ENCODE peak calls at places on chromosomes 1 and 21, in nine cellular contexts. G, Q, F, I, H, Y, D, Z and L are unnamed samples.

GRCh38 chr1:168714012-168714411 is 15.0 kb downstream of the DPT start:
- DNase-seq in G (no peak), Q (no peak), I (no peak), D (no peak), F (no peak), Y (no peak), Z (no peak), H (no peak), L (no peak)

GRCh38 chr1:17046043-17046657 is 7.7 kb downstream of the SDHB start:
- DNase-seq in D (peak; percentile 63), I (peak; percentile 72), H (peak; percentile 47), Y (peak; percentile 32), Q (no peak), F (no peak), Z (no peak), G (no peak), L (no peak)

GRCh38 chr1:184801503-184801902 is 46.8 kb upstream of the EDEM3 start:
- DNase-seq in Y (no peak), Q (no peak), H (no peak), Z (no peak), G (peak; percentile 11), I (peak; percentile 42), D (peak; percentile 77), F (no peak), L (no peak)

GRCh38 chr1:222792744-222793143 is 22.1 kb upstream of the DISP1 start:
- DNase-seq in F (no peak), H (peak; percentile 57), Y (no peak), D (peak; percentile 28), Q (no peak), G (no peak), I (no peak), Z (no peak), L (no peak)

GRCh38 chr1:47824721-47825120 is 172.5 kb downstream of the TRABD2B start:
- DNase-seq in G (no peak), Z (no peak), F (no peak), H (no peak), Y (no peak), I (no peak), D (no peak), Q (no peak), L (no peak)

GRCh38 chr1:117928881-117929339 is 511 bp downstream of the GDAP2 start:
- DNase-seq in Q (peak; percentile 26), D (peak; percentile 68), G (no peak), F (peak; percentile 73), H (peak; percentile 15), Z (peak; percentile 61), Y (peak; percentile 66), I (peak; percentile 68), L (peak; percentile 47)

GRCh38 chr1:46401964-46402626 is 8.0 kb downstream of the FAAH start:
- DNase-seq in I (peak; percentile 59), H (peak; percentile 79), F (peak; percentile 77), G (peak; percentile 96), Q (peak; percentile 84), D (peak; percentile 75), Y (no peak), Z (peak; percentile 80), L (peak; percentile 91)

GRCh38 chr1:215682232-215682631 is 115.1 kb downstream of the KCTD3 start:
- DNase-seq in F (no peak), I (no peak), G (no peak), Z (no peak), Y (no peak), D (no peak), H (no peak), Q (no peak), L (no peak)

GRCh38 chr1:238409191-238409846 is 518.6 kb upstream of the ZP4 start:
- DNase-seq in D (peak; percentile 91), I (peak; percentile 95), Z (no peak), Y (peak; percentile 32), H (no peak), Q (no peak), F (no peak), G (peak; percentile 95), L (no peak)

GRCh38 chr1:3819626-3820245 is 23.4 kb upstream of the LRRC47 start:
- DNase-seq in D (no peak), Q (no peak), F (no peak), Y (no peak), I (no peak), H (no peak), Z (no peak), G (no peak), L (no peak)

GRCh38 chr1:6614953-6615785 is 1.6 kb downstream of the PHF13 start:
- DNase-seq in G (no peak), D (no peak), Y (no peak), I (no peak), Z (no peak), Q (no peak), H (peak; percentile 58), F (no peak), L (no peak)

GRCh38 chr1:103284270-103284669 is 175.9 kb upstream of the COL11A1 start:
- DNase-seq in Q (no peak), Y (no peak), F (no peak), Z (no peak), D (peak; percentile 2), H (no peak), I (peak; percentile 2), G (no peak), L (no peak)

GRCh38 chr1:154463512-154463990 is 38.5 kb upstream of the TDRD10 start:
- DNase-seq in Z (no peak), H (peak; percentile 35), G (no peak), F (no peak), D (no peak), Y (no peak), Q (no peak), I (peak; percentile 11), L (no peak)

GRCh38 chr1:26122988-26123973 is 11.7 kb downstream of the PDIK1L start:
- DNase-seq in G (no peak), Y (no peak), Z (no peak), D (peak; percentile 48), H (no peak), Q (no peak), F (no peak), I (peak; percentile 74), L (no peak)

GRCh38 chr1:153962088-153963029 is 978 bp downstream of the SLC39A1 start:
- DNase-seq in Q (no peak), I (peak; percentile 65), Z (no peak), F (peak; percentile 75), D (peak; percentile 78), H (no peak), G (no peak), Y (peak; percentile 64), L (no peak)

GRCh38 chr1:174167404-174167803 is 8.1 kb downstream of the RABGAP1L start:
- DNase-seq in H (no peak), F (no peak), D (no peak), Z (no peak), G (no peak), Q (no peak), I (no peak), Y (no peak), L (no peak)

GRCh38 chr1:27074175-27074780 is 61.6 kb upstream of the TENT5B start:
- DNase-seq in H (no peak), Z (no peak), I (peak; percentile 30), Y (no peak), Q (no peak), F (no peak), G (no peak), D (peak; percentile 41), L (no peak)

GRCh38 chr1:164630626-164631396 is 71.8 kb downstream of the PBX1 start:
- DNase-seq in I (no peak), Z (no peak), H (no peak), D (no peak), F (no peak), Y (no peak), Q (no peak), G (no peak), L (no peak)

GRCh38 chr1:94302497-94302896 is 65.1 kb upstream of the ARHGAP29 start:
- DNase-seq in I (no peak), Y (no peak), D (no peak), H (no peak), Z (no peak), Q (no peak), F (no peak), G (no peak), L (no peak)

GRCh38 chr1:158014702-158015320 is 21.4 kb downstream of the KIRREL1 start:
- DNase-seq in D (no peak), Z (no peak), H (no peak), Y (no peak), G (no peak), Q (no peak), I (no peak), F (no peak), L (no peak)

GRCh38 chr1:36366091-36366661 is 19.5 kb downstream of the STK40 start:
- DNase-seq in D (peak; percentile 55), G (no peak), F (peak; percentile 75), I (no peak), Q (peak; percentile 83), H (no peak), Y (peak; percentile 28), Z (peak; percentile 38), L (peak; percentile 84)

GRCh38 chr1:34398916-34399275 is 222.2 kb downstream of the C1orf94 start:
- DNase-seq in H (no peak), Y (no peak), F (no peak), I (no peak), D (no peak), G (no peak), Z (peak; percentile 62), Q (no peak), L (no peak)

GRCh38 chr1:9850442-9851162 is 26.8 kb upstream of the CLSTN1 start:
- DNase-seq in G (no peak), H (no peak), I (no peak), D (no peak), Z (peak; percentile 48), Q (no peak), Y (no peak), F (no peak), L (no peak)

GRCh38 chr1:161962094-161962887 is 61.4 kb downstream of the OLFML2B start:
- DNase-seq in F (no peak), I (peak; percentile 89), G (peak; percentile 71), D (peak; percentile 93), Q (no peak), Y (peak; percentile 85), Z (no peak), H (no peak), L (no peak)

GRCh38 chr1:30735124-30735523 is 11.7 kb upstream of the MATN1 start:
- DNase-seq in Q (no peak), F (no peak), G (no peak), D (no peak), I (no peak), Y (no peak), H (no peak), Z (no peak), L (no peak)

GRCh38 chr1:228303596-228303995 is 95.8 kb downstream of the OBSCN start:
- DNase-seq in Q (no peak), Y (no peak), D (no peak), G (no peak), Z (no peak), F (peak; percentile 13), H (no peak), I (no peak), L (no peak)

GRCh38 chr1:114033219-114033706 is 54.0 kb downstream of the OLFML3 start:
- DNase-seq in I (peak; percentile 31), F (no peak), Y (no peak), D (peak; percentile 9), Q (no peak), G (no peak), H (no peak), Z (peak; percentile 56), L (no peak)

GRCh38 chr21:41847066-41847804 is 31.9 kb downstream of the PRDM15 start:
- DNase-seq in Q (no peak), F (no peak), Z (peak; percentile 52), G (no peak), H (no peak), Y (no peak), D (no peak), I (no peak), L (no peak)

GRCh38 chr1:247360991-247361721 is 29.5 kb upstream of the ZNF496 start:
- DNase-seq in G (no peak), D (no peak), F (no peak), Y (no peak), Q (no peak), Z (no peak), H (no peak), I (peak; percentile 26), L (no peak)

GRCh38 chr1:89724369-89725015 is 91.6 kb downstream of the LRRC8C start:
- DNase-seq in F (no peak), G (no peak), H (no peak), Q (no peak), Y (peak; percentile 43), I (peak; percentile 63), Z (no peak), D (peak; percentile 51), L (no peak)

GRCh38 chr1:30756545-30757195 is 904 bp downstream of the LAPTM5 start:
- DNase-seq in Y (peak; percentile 49), G (peak; percentile 57), F (peak; percentile 90), D (peak; percentile 92), Q (no peak), H (no peak), Z (no peak), I (peak; percentile 100), L (no peak)